ENCODE peak calls at places on chromosomes 16 and 17, in four cellular contexts. M is GM23248, V is kidney epithelial cell, S is fibroblast of villous mesenchyme. C is an unnamed sample.

GRCh38 chr16:49048557-49048956 is 233.1 kb downstream of the CBLN1 start:
- DNase-seq in V (no peak), M (peak; percentile 32), S (no peak), C (no peak)

GRCh38 chr16:23304620-23305019 is 2.5 kb downstream of the SCNN1B start:
- DNase-seq in M (no peak), S (no peak), V (no peak), C (no peak)

GRCh38 chr17:4854181-4854681 is 21.1 kb downstream of the MINK1 start:
- DNase-seq in S (no peak), V (no peak), M (peak; percentile 34), C (no peak)

GRCh38 chr17:70829876-70830275 is 660.5 kb downstream of the KCNJ2 start:
- DNase-seq in V (no peak), S (no peak), M (peak; percentile 33), C (no peak)

GRCh38 chr16:67397812-67398545 is 4.7 kb upstream of the TPPP3 start:
- DNase-seq in V (no peak), S (no peak), M (no peak), C (no peak)

GRCh38 chr17:29593546-29594440 is 861 bp downstream of the ANKRD13B start:
- DNase-seq in M (peak; percentile 52), V (no peak), S (no peak), C (no peak)

GRCh38 chr16:65200857-65201256 is 79.0 kb upstream of the CDH11 start:
- DNase-seq in V (no peak), M (peak; percentile 33), S (peak; percentile 89), C (no peak)

GRCh38 chr17:21125862-21126261 is 902 bp upstream of the DHRS7B start:
- DNase-seq in M (no peak), S (no peak), V (no peak), C (peak; percentile 72)

GRCh38 chr17:15341385-15341849 is at the start of gene TEKT3:
- DNase-seq in S (peak; percentile 64), M (peak; percentile 71), V (peak; percentile 32), C (no peak)

GRCh38 chr17:60926466-60927183 is 249.0 kb downstream of the BCAS3 start:
- DNase-seq in M (no peak), V (no peak), S (no peak), C (no peak)

GRCh38 chr17:27457731-27458523 is 1.7 kb downstream of the KSR1 start:
- DNase-seq in S (peak; percentile 80), M (peak; percentile 41), V (no peak), C (no peak)

GRCh38 chr16:89142474-89143197 is 28.9 kb upstream of the CDH15 start:
- DNase-seq in V (no peak), S (no peak), M (peak; percentile 29), C (no peak)

GRCh38 chr16:67431077-67431804 is at the start of gene HSD11B2:
- DNase-seq in M (peak; percentile 85), V (no peak), S (peak; percentile 43), C (no peak)

GRCh38 chr17:32629563-32630190 is 142.9 kb downstream of the CDK5R1 start:
- DNase-seq in V (no peak), M (no peak), S (no peak), C (no peak)

GRCh38 chr17:33459078-33459940 is 166.2 kb upstream of the ASIC2 start:
- DNase-seq in M (no peak), V (no peak), S (no peak), C (no peak)

GRCh38 chr16:35724551-35724950 is 2265.1 kb downstream of the TP53TG3F start:
- DNase-seq in V (no peak), S (no peak), M (no peak), C (no peak)

GRCh38 chr16:88702364-88703210 is 3.6 kb downstream of the RNF166 start:
- DNase-seq in V (no peak), S (no peak), M (no peak), C (no peak)

GRCh38 chr17:7897773-7898172 is 9.2 kb downstream of the CHD3 start:
- DNase-seq in M (peak; percentile 69), S (peak; percentile 83), V (no peak), C (no peak)

GRCh38 chr17:38879878-38880727 is 10.2 kb downstream of the LASP1 start:
- DNase-seq in V (no peak), S (peak; percentile 72), M (peak; percentile 89), C (no peak)

GRCh38 chr17:40139566-40140058 is 725 bp upstream of the CASC3 start:
- DNase-seq in S (no peak), V (no peak), M (peak; percentile 11), C (no peak)

GRCh38 chr17:67990909-67991308 is 5.4 kb downstream of the C17orf58 start:
- DNase-seq in S (no peak), M (no peak), V (no peak), C (no peak)

GRCh38 chr17:17859909-17860760 is 23.3 kb upstream of the SREBF1 start:
- DNase-seq in V (no peak), S (peak; percentile 64), M (peak; percentile 70), C (no peak)

GRCh38 chr16:72455743-72456659 is 284.0 kb upstream of the PMFBP1 start:
- DNase-seq in M (no peak), S (no peak), V (no peak), C (peak; percentile 3)

GRCh38 chr17:83171661-83172060 is 92.3 kb downstream of the METRNL start:
- DNase-seq in M (peak; percentile 83), S (no peak), V (no peak), C (no peak)

GRCh38 chr17:60082946-60083471 is 4.3 kb upstream of the HEATR6 start:
- DNase-seq in V (no peak), S (no peak), M (no peak), C (no peak)

GRCh38 chr17:39599665-39600468 is 7.9 kb downstream of the NEUROD2 start:
- DNase-seq in M (no peak), S (no peak), V (no peak), C (no peak)

GRCh38 chr17:37770631-37771518 is 26.0 kb upstream of the HNF1B start:
- DNase-seq in V (no peak), M (peak; percentile 75), S (peak; percentile 57), C (peak; percentile 17)

GRCh38 chr16:19505600-19506303 is 16.1 kb downstream of the GDE1 start:
- DNase-seq in M (peak; percentile 13), V (no peak), S (no peak), C (no peak)

GRCh38 chr16:11514283-11514682 is 72.4 kb downstream of the LITAF start:
- DNase-seq in M (no peak), S (no peak), V (no peak), C (no peak)

GRCh38 chr17:74008196-74008595 is 195.3 kb upstream of the RPL38 start:
- DNase-seq in M (peak; percentile 11), V (no peak), S (no peak), C (peak; percentile 44)

GRCh38 chr17:36545093-36545464 is 360 bp downstream of the GGNBP2 start:
- DNase-seq in V (no peak), S (no peak), M (no peak), C (no peak)

GRCh38 chr17:36550491-36551417 is 6.0 kb downstream of the GGNBP2 start:
- DNase-seq in V (no peak), S (no peak), M (no peak), C (peak; percentile 50)

GRCh38 chr17:36545465-36546417 is 1.0 kb downstream of the GGNBP2 start:
- DNase-seq in V (peak; percentile 63), S (peak; percentile 98), M (peak; percentile 98), C (peak; percentile 97)

GRCh38 chr17:36546418-36547093 is 1.8 kb downstream of the GGNBP2 start:
- DNase-seq in S (peak; percentile 13), V (no peak), M (peak; percentile 39), C (no peak)

DNA sequence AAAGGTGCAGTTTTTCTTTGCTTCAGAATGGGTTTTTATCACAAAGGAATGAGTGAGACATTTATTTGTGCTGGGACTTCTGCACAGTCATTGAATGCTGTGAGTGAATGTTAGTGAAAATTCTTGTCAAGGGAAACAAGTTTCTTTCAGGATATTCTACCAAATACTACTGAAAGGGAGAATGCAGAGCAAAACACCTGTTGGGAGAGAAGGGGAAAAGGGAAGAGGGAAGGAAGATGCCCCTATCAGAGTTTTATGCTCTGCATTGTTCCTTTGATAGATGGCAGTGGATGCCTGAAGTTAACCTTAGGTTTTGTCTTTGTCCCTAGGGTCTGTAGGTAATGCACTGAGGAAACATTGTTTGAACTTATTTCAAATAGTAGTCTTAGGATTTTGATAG is 3.1 kb downstream of the GGNBP2 start:
- DNase-seq in M (peak; percentile 16), S (no peak), V (no peak), C (no peak)
- H3K4me3 ChIP-seq in M (peak overlapping the region; percentile 99), S (peak overlapping the region; percentile 66), V (no peak overlapping the region), C (no peak overlapping the region)

GRCh38 chr17:47733414-47734288 is 615 bp downstream of the TBX21 start:
- DNase-seq in S (no peak), V (no peak), M (peak; percentile 21), C (no peak)

GRCh38 chr17:47735139-47735464 is 2.1 kb downstream of the TBX21 start:
- DNase-seq in S (no peak), V (no peak), M (no peak), C (no peak)

GRCh38 chr17:47736501-47737211 is 3.6 kb downstream of the TBX21 start:
- DNase-seq in V (no peak), M (no peak), S (no peak), C (no peak)

GRCh38 chr17:47733047-47733413 is at the start of gene TBX21:
- DNase-seq in V (no peak), S (peak; percentile 23), M (peak; percentile 56), C (peak; percentile 84)

DNA sequence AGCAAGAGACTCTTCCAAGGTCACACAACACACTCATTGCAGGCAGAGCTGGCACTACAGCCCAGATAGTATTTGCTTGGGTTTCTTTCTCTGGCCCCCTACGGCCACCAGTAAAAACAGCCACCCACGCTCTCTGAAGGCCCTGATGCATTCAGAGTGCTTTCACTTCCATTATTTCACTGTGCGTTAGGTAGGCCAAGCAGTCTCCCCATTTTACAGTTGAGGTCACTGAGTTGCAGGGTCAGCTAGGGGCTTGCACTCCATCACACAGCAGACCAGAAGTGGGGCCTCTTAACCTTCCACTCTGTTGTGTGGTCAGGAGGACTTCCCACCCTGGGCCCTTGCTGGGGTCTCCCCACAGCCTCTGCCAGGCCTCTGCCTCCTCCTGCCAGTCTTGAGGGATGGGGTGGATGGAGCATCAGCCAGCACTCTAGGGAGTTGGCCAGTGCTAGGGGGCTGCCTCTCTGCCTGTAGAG is 2.5 kb downstream of the TBX21 start:
- DNase-seq in V (no peak), S (no peak), M (no peak), C (no peak)
- H3K4me3 ChIP-seq in V (no peak overlapping the region), S (no peak overlapping the region), M (no peak overlapping the region), C (no peak overlapping the region)

DNA sequence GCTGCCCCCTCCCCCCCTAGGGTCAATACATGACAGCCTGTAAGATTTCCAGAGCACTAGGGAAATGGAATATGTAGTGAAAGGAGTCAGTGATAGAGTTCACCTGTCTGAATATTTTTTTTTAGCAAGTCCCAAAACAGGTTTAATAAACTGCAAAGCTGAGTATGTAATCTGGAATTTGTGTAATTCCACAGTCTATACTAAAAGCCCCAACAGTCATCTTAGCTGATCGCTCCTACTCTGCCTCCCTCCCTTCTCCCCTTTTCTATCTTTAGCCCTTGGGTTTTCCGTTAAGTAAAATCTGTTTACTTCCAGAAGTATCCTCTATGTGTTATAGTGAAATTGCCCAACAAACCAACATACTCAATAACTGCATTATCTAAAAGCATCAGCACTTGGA is 3.5 kb downstream of the CDH13 start:
- DNase-seq in V (no peak), M (peak; percentile 74), S (peak; percentile 29), C (no peak)
- H3K4me3 ChIP-seq in V (no peak overlapping the region), M (peak overlapping the region; percentile 82), S (no peak overlapping the region), C (no peak overlapping the region)

GRCh38 chr16:50591209-50591608 is 43.0 kb downstream of the NKD1 start:
- DNase-seq in S (no peak), V (no peak), M (no peak), C (no peak)
- H3K4me3 ChIP-seq in S (no peak overlapping the region), V (no peak overlapping the region), M (no peak overlapping the region), C (no peak overlapping the region)

C was measured in Jurkat, Clone E6-1.